ENCODE peak calls at places on chromosome 22, in nine cellular contexts. U is tibial artery; Q is CD4-positive, alpha-beta T cell; J is A549; X is heart right ventricle; P is BJ; B is OCI-LY7; H is stomach; W is neural crest cell. T is an unnamed sample.

GRCh38 chr22:49093192-49093880 is 734.3 kb downstream of the BRD1 start:
- DNase-seq in U (no peak), Q (no peak), J (no peak), X (no peak), P (no peak), B (no peak), H (no peak), W (no peak), T (no peak)

GRCh38 chr22:36901411-36902142 is 11.9 kb upstream of the CSF2RB start:
- DNase-seq in U (no peak), Q (no peak), J (no peak), X (no peak), P (no peak), B (no peak), H (no peak), W (no peak), T (no peak)

GRCh38 chr22:31296258-31296657 is 4.0 kb upstream of the PIK3IP1 start:
- DNase-seq in U (no peak), Q (no peak), J (no peak), X (no peak), P (no peak), B (no peak), H (no peak), W (no peak), T (no peak)

GRCh38 chr22:49632199-49633009 is 195.3 kb downstream of the BRD1 start:
- DNase-seq in U (no peak), Q (no peak), J (peak), X (peak), P (peak), B (no peak), H (peak), W (peak), T (peak)

GRCh38 chr22:40055143-40055926 is 60.6 kb downstream of the FAM83F start:
- DNase-seq in U (no peak), Q (no peak), J (no peak), X (no peak), P (no peak), B (peak), H (no peak), W (no peak), T (no peak)

GRCh38 chr22:37775785-37776638 is 31.7 kb upstream of the GCAT start:
- DNase-seq in U (no peak), Q (no peak), J (no peak), X (no peak), P (peak), B (no peak), H (no peak), W (no peak), T (peak)

GRCh38 chr22:25350551-25350971 is 131.1 kb downstream of the CRYBB2 start:
- DNase-seq in U (no peak), Q (no peak), J (no peak), X (no peak), P (no peak), B (no peak), H (peak), W (no peak), T (no peak)

GRCh38 chr22:21948390-21948789 is 4.3 kb downstream of the PPM1F start:
- DNase-seq in U (no peak), Q (no peak), J (no peak), X (no peak), P (no peak), B (no peak), H (no peak), W (no peak), T (no peak)

GRCh38 chr22:19107730-19108074 is 14.5 kb downstream of the DGCR2 start:
- DNase-seq in U (peak), Q (no peak), J (no peak), X (no peak), P (no peak), B (no peak), H (no peak), W (no peak), T (no peak)

GRCh38 chr22:19108807-19109197 is 13.4 kb downstream of the DGCR2 start:
- DNase-seq in U (peak), Q (no peak), J (no peak), X (no peak), P (no peak), B (no peak), H (no peak), W (no peak), T (no peak)

GRCh38 chr22:19111140-19111539 is 11.1 kb downstream of the DGCR2 start:
- DNase-seq in U (peak), Q (no peak), J (no peak), X (no peak), P (no peak), B (no peak), H (no peak), W (no peak), T (no peak)

GRCh38 chr22:19110064-19110458 is 12.2 kb downstream of the DGCR2 start:
- DNase-seq in U (peak), Q (no peak), J (no peak), X (no peak), P (no peak), B (no peak), H (no peak), W (no peak), T (no peak)

DNA sequence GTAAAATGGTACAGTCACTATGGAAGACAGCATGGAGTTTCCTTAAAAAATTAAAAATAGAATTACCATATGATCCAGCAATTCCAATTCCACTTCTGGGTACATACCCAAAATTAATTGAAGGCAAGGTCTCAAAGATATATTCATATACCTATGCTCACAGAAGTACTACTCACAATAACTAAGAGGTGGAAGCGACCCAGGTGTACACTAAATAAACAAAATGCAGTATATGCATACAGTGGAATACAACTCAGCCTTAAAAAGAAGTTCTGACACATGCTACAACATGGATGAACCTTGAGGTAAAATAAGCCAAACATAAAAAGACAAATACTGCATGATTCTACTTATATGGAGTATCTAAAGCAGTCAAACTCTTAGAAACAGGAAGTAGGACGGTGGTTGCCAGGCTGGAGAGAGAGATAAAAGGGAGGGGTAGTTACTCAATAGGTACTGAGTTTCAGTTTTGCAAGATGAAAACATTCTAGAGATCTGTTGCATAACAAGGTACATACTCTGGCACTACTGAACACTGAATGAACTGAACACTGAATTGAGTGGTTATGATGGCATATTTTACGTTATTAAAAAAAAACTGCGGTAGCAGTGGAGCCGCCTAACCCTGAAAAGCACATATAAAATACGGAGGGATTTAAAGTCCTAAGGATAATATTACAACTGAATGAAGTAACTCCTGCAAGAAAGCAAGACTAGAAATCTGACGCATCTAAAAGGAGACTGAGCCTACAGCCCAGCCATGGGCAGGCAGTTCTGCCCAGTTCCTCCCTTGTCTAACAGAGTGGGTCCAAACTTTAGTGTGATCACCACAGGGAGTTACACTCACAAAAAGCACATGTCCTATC is 12.8 kb downstream of the DGCR2 start:
- DNase-seq in U (peak), Q (peak), J (peak), X (no peak), P (no peak), B (peak), H (peak), W (no peak), T (peak)
- TF ChIP-seq CTCF in U (no peak), Q (no peak), J (no peak), X (no peak), P (no peak), B (no peak), H (no peak), W (no peak), T (no peak)

GRCh38 chr22:20148414-20148813 is 2.4 kb downstream of the CCDC188 start:
- DNase-seq in U (no peak), Q (no peak), J (no peak), X (no peak), P (no peak), B (no peak), H (no peak), W (no peak), T (no peak)

GRCh38 chr22:20145832-20146223 is 5.0 kb downstream of the CCDC188 start:
- DNase-seq in U (no peak), Q (no peak), J (no peak), X (no peak), P (no peak), B (no peak), H (no peak), W (no peak), T (no peak)

GRCh38 chr22:20147286-20147988 is 3.4 kb downstream of the CCDC188 start:
- DNase-seq in U (no peak), Q (no peak), J (no peak), X (no peak), P (no peak), B (no peak), H (no peak), W (no peak), T (no peak)

GRCh38 chr22:20145206-20145831 is 5.5 kb downstream of the CCDC188 start:
- DNase-seq in U (no peak), Q (no peak), J (no peak), X (no peak), P (no peak), B (no peak), H (no peak), W (no peak), T (no peak)

DNA sequence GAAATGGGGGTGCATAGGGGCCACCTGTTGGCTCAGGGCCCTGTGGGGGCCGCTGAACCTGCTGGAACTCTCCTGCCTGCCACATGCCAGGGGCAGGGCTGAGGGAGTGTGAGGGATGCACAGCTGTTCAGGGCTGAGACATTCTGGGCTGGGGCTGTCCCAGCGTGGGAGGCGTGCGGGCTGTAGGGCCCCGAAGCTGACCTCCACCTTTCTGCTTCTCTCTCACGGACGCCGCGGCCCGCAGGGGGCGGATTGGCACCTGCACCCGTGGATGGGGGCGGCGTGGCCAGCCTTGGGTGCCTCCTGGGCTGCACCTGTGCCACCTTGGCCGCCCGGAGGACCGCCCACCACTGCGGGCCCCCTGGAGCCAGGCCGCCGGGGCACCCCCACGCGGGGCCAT is 4.1 kb downstream of the CCDC188 start:
- DNase-seq in U (no peak), Q (no peak), J (no peak), X (no peak), P (no peak), B (no peak), H (no peak), W (no peak), T (no peak)
- TF ChIP-seq CTCF in U (no peak), Q (no peak), J (no peak), X (no peak), P (no peak), B (no peak), H (no peak), W (no peak), T (no peak)

GRCh38 chr22:34804588-34804987 is 261.4 kb upstream of the ISX start:
- DNase-seq in U (no peak), Q (no peak), J (no peak), X (no peak), P (no peak), B (peak), H (no peak), W (no peak), T (no peak)

GRCh38 chr22:34800265-34800664 is 265.7 kb upstream of the ISX start:
- DNase-seq in U (no peak), Q (no peak), J (no peak), X (peak), P (peak), B (no peak), H (no peak), W (no peak), T (peak)

GRCh38 chr22:34801221-34801620 is 264.7 kb upstream of the ISX start:
- DNase-seq in U (no peak), Q (no peak), J (no peak), X (no peak), P (no peak), B (no peak), H (no peak), W (no peak), T (no peak)

GRCh38 chr22:34798605-34799004 is 267.4 kb upstream of the ISX start:
- DNase-seq in U (no peak), Q (no peak), J (no peak), X (peak), P (no peak), B (no peak), H (no peak), W (no peak), T (no peak)
- TF ChIP-seq CTCF in U (no peak), Q (no peak), J (no peak), X (no peak), P (no peak), B (no peak), H (no peak), W (no peak), T (no peak)

GRCh38 chr22:27317156-27317555 is 484.4 kb downstream of the MN1 start:
- DNase-seq in U (no peak), Q (no peak), J (peak), X (no peak), P (no peak), B (no peak), H (no peak), W (no peak), T (no peak)
- TF ChIP-seq CTCF in U (no peak), Q (no peak), J (no peak), X (no peak), P (no peak), B (peak), H (no peak), W (no peak), T (peak)

GRCh38 chr22:38982008-38982927 is at the start of gene APOBEC3B:
- DNase-seq in U (peak), Q (no peak), J (peak), X (peak), P (peak), B (peak), H (peak), W (peak), T (peak)

GRCh38 chr22:38986629-38987028 is 4.5 kb downstream of the APOBEC3B start:
- DNase-seq in U (no peak), Q (no peak), J (no peak), X (no peak), P (no peak), B (no peak), H (no peak), W (no peak), T (no peak)

GRCh38 chr22:38981005-38981658 is 1.0 kb upstream of the APOBEC3B start:
- DNase-seq in U (no peak), Q (no peak), J (peak), X (no peak), P (no peak), B (peak), H (no peak), W (no peak), T (no peak)

GRCh38 chr22:38984224-38984623 is 2.1 kb downstream of the APOBEC3B start:
- DNase-seq in U (no peak), Q (no peak), J (peak), X (no peak), P (no peak), B (peak), H (no peak), W (no peak), T (no peak)

GRCh38 chr22:38981659-38982007 is 514 bp upstream of the APOBEC3B start:
- DNase-seq in U (no peak), Q (no peak), J (no peak), X (no peak), P (no peak), B (no peak), H (no peak), W (no peak), T (peak)
- TF ChIP-seq CTCF in U (no peak), Q (no peak), J (no peak), X (no peak), P (no peak), B (peak), H (no peak), W (no peak), T (no peak)

GRCh38 chr22:41382610-41383009 is 868 bp downstream of the TEF start:
- DNase-seq in U (no peak), Q (no peak), J (no peak), X (peak), P (no peak), B (no peak), H (no peak), W (no peak), T (no peak)
- TF ChIP-seq CTCF in U (no peak), Q (no peak), J (no peak), X (no peak), P (no peak), B (no peak), H (no peak), W (no peak), T (no peak)

DNA sequence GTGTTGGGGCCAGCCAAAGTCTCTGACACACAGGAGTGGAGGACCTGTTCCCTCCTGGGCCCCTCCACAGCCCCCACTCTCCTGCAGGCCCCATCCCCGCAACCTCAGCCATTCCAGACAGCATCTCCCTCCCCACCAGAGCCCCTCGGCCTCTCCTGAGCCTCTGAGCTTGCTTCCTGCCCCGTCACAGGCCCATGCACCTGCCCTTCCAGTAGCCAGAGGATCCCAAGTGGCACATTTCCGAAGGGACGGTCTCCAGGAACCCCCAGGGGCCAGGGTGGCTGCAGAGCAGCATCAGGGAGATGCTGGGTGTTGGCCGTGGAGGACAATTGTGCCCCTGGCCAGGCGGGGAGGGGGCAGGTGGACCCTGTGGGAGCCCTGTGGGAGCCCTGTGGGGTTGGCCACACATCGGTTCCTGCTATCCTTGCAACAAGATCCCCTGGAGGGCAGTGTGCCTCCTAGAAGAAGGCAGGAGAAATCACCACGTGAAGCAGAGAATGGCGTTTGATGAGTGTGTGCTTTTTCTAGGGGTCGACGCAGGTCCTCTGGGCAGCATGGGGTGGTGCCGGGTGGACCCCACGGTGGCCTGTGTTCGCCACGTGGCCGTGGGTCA is 45.3 kb upstream of the PPARA start:
- DNase-seq in U (no peak), Q (no peak), J (peak), X (no peak), P (no peak), B (no peak), H (no peak), W (no peak), T (no peak)
- TF ChIP-seq CTCF in U (no peak), Q (no peak), J (no peak), X (no peak), P (no peak), B (no peak), H (no peak), W (no peak), T (no peak)

GRCh38 chr22:44954113-44954512 is 55.7 kb downstream of the PHF21B start:
- DNase-seq in U (no peak), Q (no peak), J (no peak), X (no peak), P (no peak), B (no peak), H (no peak), W (no peak), T (no peak)

GRCh38 chr22:44956835-44957234 is 53.0 kb downstream of the PHF21B start:
- DNase-seq in U (no peak), Q (no peak), J (no peak), X (no peak), P (no peak), B (no peak), H (no peak), W (no peak), T (no peak)

GRCh38 chr22:44952863-44953790 is 56.7 kb downstream of the PHF21B start:
- DNase-seq in U (no peak), Q (no peak), J (no peak), X (no peak), P (no peak), B (peak), H (no peak), W (no peak), T (no peak)

GRCh38 chr22:44955102-44955501 is 54.7 kb downstream of the PHF21B start:
- DNase-seq in U (no peak), Q (no peak), J (no peak), X (no peak), P (no peak), B (peak), H (no peak), W (no peak), T (no peak)

GRCh38 chr22:44957267-44957905 is 52.4 kb downstream of the PHF21B start:
- DNase-seq in U (no peak), Q (no peak), J (no peak), X (no peak), P (no peak), B (no peak), H (no peak), W (no peak), T (no peak)
- TF ChIP-seq CTCF in U (no peak), Q (no peak), J (no peak), X (no peak), P (no peak), B (peak), H (no peak), W (peak), T (peak)

GRCh38 chr22:29259253-29259899 is 8.4 kb downstream of the RHBDD3 start:
- DNase-seq in U (peak), Q (no peak), J (peak), X (no peak), P (no peak), B (no peak), H (no peak), W (no peak), T (no peak)
- TF ChIP-seq CTCF in U (no peak), Q (no peak), J (no peak), X (no peak), P (no peak), B (no peak), H (no peak), W (no peak), T (peak)

DNA sequence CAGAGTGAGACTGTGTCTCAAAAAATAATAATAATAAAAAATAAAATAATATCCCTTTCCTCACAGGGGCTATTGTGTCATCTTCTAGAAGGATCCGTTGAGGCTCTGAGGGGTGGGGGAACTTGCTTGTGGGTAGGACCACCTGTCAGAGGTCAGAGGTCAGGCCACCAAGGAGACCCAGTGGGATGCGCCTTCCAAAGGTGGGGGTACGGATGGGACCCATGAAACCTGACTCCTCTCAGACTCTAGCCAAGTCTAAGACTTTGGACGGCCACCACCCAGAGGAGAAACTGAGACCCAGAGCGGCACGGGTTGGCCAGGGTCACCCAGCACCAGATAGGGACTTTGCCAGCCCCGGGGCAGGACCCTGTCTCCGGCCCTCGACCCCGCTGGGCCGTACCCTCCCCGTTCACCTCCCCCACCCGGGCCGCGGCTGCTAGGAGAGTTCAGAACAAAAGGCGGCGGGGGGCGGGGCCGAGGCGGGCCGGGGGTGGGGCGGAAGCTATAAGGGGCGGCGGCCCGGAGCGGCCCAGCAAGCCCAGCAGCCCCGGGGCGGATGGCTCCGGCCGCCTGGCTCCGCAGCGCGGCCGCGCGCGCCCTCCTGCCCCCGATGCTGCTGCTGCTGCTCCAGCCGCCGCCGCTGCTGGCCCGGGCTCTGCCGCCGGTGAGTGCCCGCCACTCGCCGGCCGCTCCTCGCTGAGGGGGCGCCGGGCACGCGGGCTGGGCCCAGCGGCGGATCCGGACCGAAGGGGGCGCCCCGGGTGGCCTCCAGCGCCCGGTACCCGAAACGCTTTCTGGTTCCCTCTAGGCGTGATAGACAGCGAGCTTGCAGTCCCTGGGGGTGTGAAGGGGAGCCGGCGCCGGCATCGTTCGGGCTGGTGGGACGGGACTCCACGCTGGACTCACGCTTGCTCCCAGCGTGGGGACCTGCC is at the start of gene MMP11:
- DNase-seq in U (peak), Q (peak), J (no peak), X (peak), P (no peak), B (peak), H (peak), W (peak), T (no peak)
- TF ChIP-seq CTCF in U (no peak), Q (no peak), J (no peak), X (no peak), P (no peak), B (peak), H (no peak), W (no peak), T (no peak)